ENCODE peak calls at places on chromosome 9, in six cellular contexts. F is right lobe of liver, V is K562, X is psoas muscle, Z is suprapubic skin, A is thyroid gland. H is an unnamed sample. For H3K4me1, the result is how much of the 10 kb centered on the place peaks cover.

GRCh38 chr9:133505901-133506652 is 18.7 kb downstream of the MYMK start:
- DNase-seq in F (peak), V (peak), X (peak), Z (no peak), A (peak), H (no peak)

GRCh38 chr9:78932849-78933627 is 636.1 kb downstream of the PSAT1 start:
- DNase-seq in F (no peak), V (no peak), X (no peak), Z (no peak), A (no peak), H (no peak)

GRCh38 chr9:85258823-85259370 is 482.9 kb downstream of the AGTPBP1 start:
- DNase-seq in F (peak), V (peak), X (peak), Z (peak), A (peak), H (no peak)

GRCh38 chr9:68802525-68803015 is 97.5 kb downstream of the PIP5K1B start:
- DNase-seq in F (no peak), V (no peak), X (no peak), Z (no peak), A (no peak), H (no peak)

GRCh38 chr9:105103776-105104175 is 140.7 kb upstream of the SLC44A1 start:
- DNase-seq in F (no peak), V (no peak), X (no peak), Z (no peak), A (no peak), H (no peak)

GRCh38 chr9:16871358-16872151 is 1.1 kb upstream of the BNC2 start:
- DNase-seq in F (peak), V (no peak), X (peak), Z (no peak), A (peak), H (peak)

GRCh38 chr9:124199474-124199873 is 58.3 kb upstream of the NEK6 start:
- DNase-seq in F (no peak), V (no peak), X (no peak), Z (no peak), A (no peak), H (no peak)

GRCh38 chr9:108551030-108551964 is 304.5 kb downstream of the ACTL7B start:
- DNase-seq in F (no peak), V (no peak), X (peak), Z (no peak), A (no peak), H (no peak)

GRCh38 chr9:108568093-108568492 is 287.7 kb downstream of the ACTL7B start:
- DNase-seq in F (no peak), V (no peak), X (no peak), Z (no peak), A (no peak), H (no peak)

GRCh38 chr9:124894741-124895170 is 32.8 kb downstream of the ARPC5L start:
- DNase-seq in F (no peak), V (no peak), X (no peak), Z (no peak), A (no peak), H (no peak)

GRCh38 chr9:78031826-78032598 is 401 bp upstream of the GNAQ start:
- DNase-seq in F (peak), V (peak), X (peak), Z (peak), A (peak), H (peak)

GRCh38 chr9:89661391-89661949 is 56.7 kb downstream of the GADD45G start:
- DNase-seq in F (no peak), V (no peak), X (no peak), Z (peak), A (no peak), H (peak)

GRCh38 chr9:27771803-27772545 is 198.7 kb upstream of the C9orf72 start:
- DNase-seq in F (no peak), V (no peak), X (no peak), Z (no peak), A (no peak), H (no peak)

GRCh38 chr9:72326643-72327042 is 38.4 kb downstream of the ZFAND5 start:
- DNase-seq in F (no peak), V (no peak), X (no peak), Z (no peak), A (no peak), H (no peak)

GRCh38 chr9:110047955-110048472 is 159.9 kb downstream of the C9orf152 start:
- DNase-seq in F (peak), V (no peak), X (no peak), Z (no peak), A (peak), H (no peak)

GRCh38 chr9:130632081-130632710 is 32.2 kb upstream of the PRDM12 start:
- DNase-seq in F (no peak), V (no peak), X (no peak), Z (no peak), A (no peak), H (peak)

GRCh38 chr9:16485155-16485554 is 385.3 kb downstream of the BNC2 start:
- DNase-seq in F (no peak), V (no peak), X (no peak), Z (no peak), A (no peak), H (no peak)

GRCh38 chr9:104907278-104907951 is 20.5 kb downstream of the ABCA1 start:
- DNase-seq in F (peak), V (no peak), X (no peak), Z (no peak), A (no peak), H (no peak)

GRCh38 chr9:109162652-109163051 is 4.4 kb downstream of the FRRS1L start:
- DNase-seq in F (no peak), V (no peak), X (no peak), Z (no peak), A (no peak), H (no peak)

GRCh38 chr9:14209399-14209990 is 104.4 kb downstream of the NFIB start:
- DNase-seq in F (no peak), V (no peak), X (no peak), Z (no peak), A (no peak), H (no peak)

GRCh38 chr9:20611751-20612287 is 10.5 kb downstream of the MLLT3 start:
- DNase-seq in F (no peak), V (no peak), X (no peak), Z (no peak), A (no peak), H (no peak)

GRCh38 chr9:127139071-127139731 is 16.8 kb upstream of the ANGPTL2 start:
- DNase-seq in F (no peak), V (no peak), X (peak), Z (peak), A (no peak), H (no peak)

GRCh38 chr9:98488578-98489312 is 220.0 kb downstream of the GABBR2 start:
- DNase-seq in F (no peak), V (no peak), X (no peak), Z (no peak), A (peak), H (peak)

GRCh38 chr9:106799146-106799545 is 63.8 kb upstream of the ZNF462 start:
- DNase-seq in F (no peak), V (no peak), X (no peak), Z (no peak), A (no peak), H (no peak)

GRCh38 chr9:114507726-114508125 is 2.5 kb upstream of the WHRN start:
- DNase-seq in F (no peak), V (no peak), X (no peak), Z (no peak), A (no peak), H (no peak)

GRCh38 chr9:73037613-73038012 is 84.8 kb upstream of the ALDH1A1 start:
- DNase-seq in F (no peak), V (no peak), X (no peak), Z (no peak), A (no peak), H (no peak)

GRCh38 chr9:131288217-131288616 is 1.3 kb upstream of the PLPP7 start:
- DNase-seq in F (no peak), V (no peak), X (peak), Z (no peak), A (no peak), H (no peak)

GRCh38 chr9:72232778-72233177 is 83.5 kb downstream of the GDA start:
- DNase-seq in F (no peak), V (no peak), X (no peak), Z (no peak), A (no peak), H (no peak)

GRCh38 chr9:19124430-19124793 is 2.9 kb downstream of the PLIN2 start:
- DNase-seq in F (no peak), V (no peak), X (no peak), Z (no peak), A (no peak), H (no peak)
- H3K4me1 ChIP-seq in F (half or more), V (under half), X (half or more), Z (half or more), A (under half), H (under half)

DNA sequence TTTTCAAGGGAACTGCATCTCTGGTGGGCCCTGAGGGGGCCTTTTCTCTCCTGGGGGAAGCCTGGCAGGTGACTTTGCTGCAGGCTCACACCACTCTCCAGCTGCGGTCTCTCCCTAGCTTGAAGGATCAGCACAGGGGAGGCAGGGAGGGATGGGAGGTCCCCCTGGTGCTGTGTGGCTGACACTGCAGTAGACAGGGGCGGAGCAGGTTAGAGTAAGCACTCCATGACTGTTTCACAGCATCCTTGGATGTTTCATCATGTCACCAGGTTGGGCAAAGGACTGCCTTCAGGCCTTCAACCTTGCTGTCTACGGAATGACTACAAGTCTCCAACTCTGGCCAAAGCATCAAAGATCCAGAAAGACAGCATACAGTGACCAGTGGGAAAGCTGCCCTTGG is 470.7 kb downstream of the CDK5RAP2 start:
- DNase-seq in F (no peak), V (peak), X (no peak), Z (no peak), A (no peak), H (no peak)
- TF ChIP-seq CTCF in F (no peak), V (peak), X (no peak), Z (no peak), A (no peak), H (no peak)

GRCh38 chr9:22237497-22238363 is 208.9 kb upstream of the DMRTA1 start:
- DNase-seq in F (no peak), V (no peak), X (no peak), Z (no peak), A (no peak), H (no peak)
- H3K4me3 ChIP-seq in F (no peak), V (no peak), X (no peak), Z (no peak), A (no peak), H (no peak)

GRCh38 chr9:136343121-136343883 is 16.0 kb downstream of the GPSM1 start:
- DNase-seq in F (no peak), V (no peak), X (no peak), Z (no peak), A (no peak), H (no peak)
- H3K4me1 ChIP-seq in F (under half), V (under half), X (under half), Z (under half), A (under half), H (under half)

DNA sequence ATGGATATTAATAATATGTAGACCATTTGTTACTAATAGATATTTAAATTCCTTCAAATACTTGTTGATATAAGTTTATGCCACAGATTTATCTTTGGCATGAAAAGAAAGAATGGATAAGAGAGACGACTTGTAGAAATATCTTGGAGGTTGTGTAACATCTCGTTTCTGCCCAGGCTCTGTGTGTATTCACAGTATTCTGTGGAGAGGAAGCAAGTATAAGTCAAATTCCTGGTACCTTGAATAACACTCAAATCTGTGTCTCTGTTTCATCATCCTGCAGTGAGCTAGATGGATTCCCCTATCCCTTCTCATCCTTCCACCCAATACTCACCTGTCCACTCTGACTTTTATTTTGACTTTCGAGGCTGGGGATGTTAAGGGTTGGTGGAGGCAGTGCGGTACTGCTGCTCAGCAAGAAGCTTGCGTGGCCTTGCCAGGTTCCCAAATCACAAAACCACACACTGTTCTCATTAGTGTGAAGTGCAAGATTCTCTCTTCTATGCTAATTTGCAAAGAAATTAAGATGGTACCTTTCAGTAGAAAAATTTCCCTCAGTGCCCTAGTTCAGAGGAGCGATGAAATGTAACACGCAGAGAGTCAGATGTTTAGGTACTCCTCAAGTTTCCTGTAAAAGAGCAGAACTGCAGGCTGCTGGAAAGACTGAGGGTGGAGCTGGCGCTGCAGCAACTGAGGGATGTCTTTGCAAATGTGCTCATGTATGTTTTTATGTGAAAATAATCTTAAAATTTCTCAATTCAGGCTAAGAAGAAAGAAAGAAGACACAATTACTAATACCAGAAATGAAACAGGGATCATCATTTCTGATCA is 42.6 kb upstream of the ANKRD18A start:
- DNase-seq in F (no peak), V (no peak), X (no peak), Z (no peak), A (no peak), H (no peak)
- TF ChIP-seq CTCF in F (no peak), V (no peak), X (no peak), Z (no peak), A (no peak), H (no peak)